ENCODE peak calls at places on chromosomes 13 and 19, in ten cellular contexts. B is NCI-H2029, A is astrocyte of the hippocampus, G is amniotic stem cell, F is T-helper 17 cell, Q is uterus, U is T-helper 9 cell, N is neural progenitor cell, W is non-pigmented ciliary epithelial cell, M is HT1080. P is an unnamed sample.
A peak's percentile ranks its signal among the peaks of the same experiment; 100 is the strongest.

GRCh38 chr19:40592170-40592569 is 9.0 kb upstream of the LTBP4 start:
- DNase-seq in B (peak; percentile 21), A (peak; percentile 69), G (no peak), F (no peak), Q (no peak), U (no peak), N (peak; percentile 44), W (no peak), M (peak; percentile 63), P (no peak)

GRCh38 chr13:73325351-73326214 is 266.8 kb downstream of the KLF5 start:
- DNase-seq in B (no peak), A (peak; percentile 49), G (no peak), F (no peak), Q (no peak), U (no peak), N (no peak), W (no peak), M (no peak), P (no peak)

GRCh38 chr13:113452942-113453901 is at the start of gene ADPRHL1:
- DNase-seq in B (peak; percentile 48), A (no peak), G (no peak), F (no peak), Q (peak; percentile 11), U (no peak), N (no peak), W (no peak), M (no peak), P (no peak)

GRCh38 chr13:25816239-25816638 is 235.6 kb downstream of the SHISA2 start:
- DNase-seq in B (no peak), A (no peak), G (no peak), F (no peak), Q (no peak), U (no peak), N (no peak), W (no peak), M (no peak), P (no peak)

GRCh38 chr19:57171551-57172081 is 4.3 kb upstream of the DUXA start:
- DNase-seq in B (no peak), A (peak; percentile 61), G (no peak), F (peak; percentile 35), Q (peak; percentile 19), U (peak; percentile 27), N (peak; percentile 83), W (no peak), M (no peak), P (peak; percentile 17)

GRCh38 chr13:46295531-46296464 is 84.1 kb downstream of the LRRC63 start:
- DNase-seq in B (no peak), A (peak; percentile 63), G (peak; percentile 73), F (peak; percentile 53), Q (no peak), U (peak; percentile 51), N (no peak), W (peak; percentile 82), M (peak; percentile 80), P (peak; percentile 34)

GRCh38 chr13:41613471-41613870 is 156.1 kb downstream of the RGCC start:
- DNase-seq in B (no peak), A (no peak), G (no peak), F (no peak), Q (no peak), U (no peak), N (peak; percentile 15), W (no peak), M (no peak), P (no peak)

GRCh38 chr13:99585609-99586008 is 84.3 kb downstream of the TM9SF2 start:
- DNase-seq in B (no peak), A (no peak), G (no peak), F (no peak), Q (no peak), U (no peak), N (no peak), W (no peak), M (no peak), P (no peak)

GRCh38 chr13:32669030-32669646 is 82.9 kb downstream of the PDS5B start:
- DNase-seq in B (peak; percentile 4), A (peak; percentile 55), G (peak; percentile 56), F (no peak), Q (no peak), U (no peak), N (peak; percentile 76), W (no peak), M (peak; percentile 38), P (no peak)

GRCh38 chr19:29576761-29577661 is 29.1 kb upstream of the POP4 start:
- DNase-seq in B (no peak), A (no peak), G (no peak), F (no peak), Q (no peak), U (no peak), N (no peak), W (no peak), M (peak; percentile 14), P (no peak)

GRCh38 chr13:113159701-113160100 is 1.3 kb downstream of the PROZ start:
- DNase-seq in B (no peak), A (no peak), G (no peak), F (no peak), Q (no peak), U (no peak), N (no peak), W (no peak), M (no peak), P (no peak)

GRCh38 chr19:54456423-54457373 is 6.9 kb downstream of the LENG9 start:
- DNase-seq in B (no peak), A (no peak), G (no peak), F (no peak), Q (no peak), U (no peak), N (no peak), W (no peak), M (no peak), P (no peak)